ENCODE peak calls at places on chromosomes 12 and 14, in ten cellular contexts. One of them, this sample, is unnamed.

GRCh38 chr12:93279849-93280412 is 97.8 kb upstream of the NUDT4 start:
- DNase-seq in prostate gland: no peak
- DNase-seq in tibial nerve: no peak
- DNase-seq in endothelial cell of umbilical vein: peak
- DNase-seq in uterus: no peak
- DNase-seq in stomach: no peak
- DNase-seq in heart left ventricle: no peak
- DNase-seq in ovary: no peak
- DNase-seq in Peyer's patch: no peak
- DNase-seq in IMR-90: peak
- DNase-seq in this sample: no peak

GRCh38 chr14:103581954-103582703 is 19.4 kb downstream of the COA8 start:
- DNase-seq in endothelial cell of umbilical vein: no peak
- DNase-seq in stomach: no peak
- DNase-seq in uterus: no peak
- DNase-seq in ovary: no peak
- DNase-seq in tibial nerve: no peak
- DNase-seq in heart left ventricle: no peak
- DNase-seq in prostate gland: peak
- DNase-seq in Peyer's patch: no peak
- DNase-seq in IMR-90: no peak
- DNase-seq in this sample: peak

GRCh38 chr14:35878272-35879140 is 52.4 kb downstream of the BRMS1L start:
- DNase-seq in stomach: peak
- DNase-seq in tibial nerve: peak
- DNase-seq in uterus: peak
- DNase-seq in IMR-90: peak
- DNase-seq in heart left ventricle: peak
- DNase-seq in prostate gland: no peak
- DNase-seq in endothelial cell of umbilical vein: peak
- DNase-seq in Peyer's patch: peak
- DNase-seq in ovary: peak
- DNase-seq in this sample: no peak

GRCh38 chr12:5567021-5567744 is 135.3 kb downstream of the NTF3 start:
- DNase-seq in ovary: peak
- DNase-seq in Peyer's patch: no peak
- DNase-seq in prostate gland: no peak
- DNase-seq in heart left ventricle: peak
- DNase-seq in uterus: no peak
- DNase-seq in tibial nerve: no peak
- DNase-seq in IMR-90: peak
- DNase-seq in endothelial cell of umbilical vein: no peak
- DNase-seq in stomach: no peak
- DNase-seq in this sample: no peak

GRCh38 chr14:46663382-46663781 is 11.8 kb upstream of the RPL10L start:
- DNase-seq in IMR-90: no peak
- DNase-seq in uterus: no peak
- DNase-seq in stomach: no peak
- DNase-seq in tibial nerve: no peak
- DNase-seq in heart left ventricle: no peak
- DNase-seq in endothelial cell of umbilical vein: no peak
- DNase-seq in Peyer's patch: no peak
- DNase-seq in prostate gland: no peak
- DNase-seq in ovary: no peak
- DNase-seq in this sample: no peak

GRCh38 chr12:114902665-114903393 is 218.9 kb upstream of the TBX3 start:
- DNase-seq in prostate gland: no peak
- DNase-seq in tibial nerve: no peak
- DNase-seq in heart left ventricle: no peak
- DNase-seq in uterus: no peak
- DNase-seq in stomach: no peak
- DNase-seq in Peyer's patch: no peak
- DNase-seq in endothelial cell of umbilical vein: no peak
- DNase-seq in ovary: no peak
- DNase-seq in IMR-90: peak
- DNase-seq in this sample: no peak

GRCh38 chr12:89075890-89076591 is 276.3 kb downstream of the DUSP6 start:
- DNase-seq in tibial nerve: no peak
- DNase-seq in prostate gland: no peak
- DNase-seq in ovary: no peak
- DNase-seq in uterus: no peak
- DNase-seq in Peyer's patch: no peak
- DNase-seq in heart left ventricle: no peak
- DNase-seq in endothelial cell of umbilical vein: no peak
- DNase-seq in stomach: no peak
- DNase-seq in IMR-90: peak
- DNase-seq in this sample: no peak

GRCh38 chr14:22131749-22132476 is 457.1 kb downstream of the DAD1 start:
- DNase-seq in Peyer's patch: peak
- DNase-seq in tibial nerve: no peak
- DNase-seq in stomach: no peak
- DNase-seq in IMR-90: peak
- DNase-seq in heart left ventricle: no peak
- DNase-seq in prostate gland: no peak
- DNase-seq in endothelial cell of umbilical vein: no peak
- DNase-seq in ovary: no peak
- DNase-seq in uterus: no peak
- DNase-seq in this sample: no peak

GRCh38 chr12:56258068-56258819 is at the start of gene ANKRD52:
- DNase-seq in stomach: peak
- DNase-seq in endothelial cell of umbilical vein: peak
- DNase-seq in prostate gland: peak
- DNase-seq in ovary: peak
- DNase-seq in heart left ventricle: peak
- DNase-seq in IMR-90: peak
- DNase-seq in tibial nerve: peak
- DNase-seq in uterus: peak
- DNase-seq in Peyer's patch: peak
- DNase-seq in this sample: peak

GRCh38 chr12:101670007-101670671 is 27.3 kb upstream of the CHPT1 start:
- DNase-seq in tibial nerve: peak
- DNase-seq in endothelial cell of umbilical vein: peak
- DNase-seq in uterus: peak
- DNase-seq in Peyer's patch: peak
- DNase-seq in IMR-90: peak
- DNase-seq in heart left ventricle: no peak
- DNase-seq in stomach: no peak
- DNase-seq in ovary: no peak
- DNase-seq in prostate gland: no peak
- DNase-seq in this sample: no peak

GRCh38 chr12:118900954-118901353 is 80.4 kb upstream of the SRRM4 start:
- DNase-seq in endothelial cell of umbilical vein: no peak
- DNase-seq in uterus: no peak
- DNase-seq in Peyer's patch: no peak
- DNase-seq in heart left ventricle: no peak
- DNase-seq in ovary: no peak
- DNase-seq in prostate gland: no peak
- DNase-seq in stomach: no peak
- DNase-seq in tibial nerve: no peak
- DNase-seq in IMR-90: no peak
- DNase-seq in this sample: no peak

GRCh38 chr14:99601301-99601945 is 2.6 kb downstream of the CCDC85C start:
- DNase-seq in endothelial cell of umbilical vein: no peak
- DNase-seq in heart left ventricle: no peak
- DNase-seq in ovary: no peak
- DNase-seq in uterus: no peak
- DNase-seq in Peyer's patch: peak
- DNase-seq in tibial nerve: no peak
- DNase-seq in stomach: no peak
- DNase-seq in IMR-90: peak
- DNase-seq in prostate gland: no peak
- DNase-seq in this sample: no peak

GRCh38 chr14:58752782-58753181 is 115.0 kb downstream of the DACT1 start:
- DNase-seq in ovary: peak
- DNase-seq in prostate gland: peak
- DNase-seq in heart left ventricle: peak
- DNase-seq in endothelial cell of umbilical vein: peak
- DNase-seq in stomach: peak
- DNase-seq in IMR-90: no peak
- DNase-seq in tibial nerve: peak
- DNase-seq in uterus: peak
- DNase-seq in Peyer's patch: peak
- DNase-seq in this sample: peak

GRCh38 chr14:64201296-64201695 is 92.9 kb downstream of the ESR2 start:
- DNase-seq in Peyer's patch: no peak
- DNase-seq in endothelial cell of umbilical vein: no peak
- DNase-seq in uterus: no peak
- DNase-seq in tibial nerve: no peak
- DNase-seq in heart left ventricle: no peak
- DNase-seq in ovary: no peak
- DNase-seq in stomach: peak
- DNase-seq in IMR-90: no peak
- DNase-seq in prostate gland: no peak
- DNase-seq in this sample: no peak

GRCh38 chr14:94615254-94615653 is 3.1 kb downstream of the SERPINA3 start:
- DNase-seq in ovary: no peak
- DNase-seq in IMR-90: no peak
- DNase-seq in uterus: no peak
- DNase-seq in prostate gland: no peak
- DNase-seq in tibial nerve: no peak
- DNase-seq in heart left ventricle: no peak
- DNase-seq in stomach: no peak
- DNase-seq in Peyer's patch: no peak
- DNase-seq in endothelial cell of umbilical vein: no peak
- DNase-seq in this sample: no peak

GRCh38 chr14:94617988-94618822 is 6.0 kb downstream of the SERPINA3 start:
- DNase-seq in heart left ventricle: no peak
- DNase-seq in uterus: no peak
- DNase-seq in ovary: no peak
- DNase-seq in stomach: no peak
- DNase-seq in tibial nerve: no peak
- DNase-seq in Peyer's patch: no peak
- DNase-seq in endothelial cell of umbilical vein: no peak
- DNase-seq in IMR-90: no peak
- DNase-seq in prostate gland: no peak
- DNase-seq in this sample: no peak

GRCh38 chr14:94619297-94619696 is 7.1 kb downstream of the SERPINA3 start:
- DNase-seq in tibial nerve: no peak
- DNase-seq in Peyer's patch: no peak
- DNase-seq in uterus: no peak
- DNase-seq in endothelial cell of umbilical vein: no peak
- DNase-seq in heart left ventricle: no peak
- DNase-seq in stomach: no peak
- DNase-seq in IMR-90: no peak
- DNase-seq in prostate gland: no peak
- DNase-seq in ovary: no peak
- DNase-seq in this sample: peak

GRCh38 chr14:94615823-94616570 is 3.8 kb downstream of the SERPINA3 start:
- DNase-seq in tibial nerve: no peak
- DNase-seq in IMR-90: no peak
- DNase-seq in endothelial cell of umbilical vein: no peak
- DNase-seq in heart left ventricle: no peak
- DNase-seq in prostate gland: no peak
- DNase-seq in Peyer's patch: no peak
- DNase-seq in stomach: no peak
- DNase-seq in uterus: no peak
- DNase-seq in ovary: no peak
- DNase-seq in this sample: no peak

GRCh38 chr14:94617366-94617941 is 5.3 kb downstream of the SERPINA3 start:
- DNase-seq in uterus: no peak
- DNase-seq in Peyer's patch: no peak
- DNase-seq in stomach: no peak
- DNase-seq in heart left ventricle: no peak
- DNase-seq in prostate gland: no peak
- DNase-seq in tibial nerve: no peak
- DNase-seq in endothelial cell of umbilical vein: no peak
- DNase-seq in IMR-90: no peak
- DNase-seq in ovary: no peak
- DNase-seq in this sample: peak
- TF ChIP-seq POLR2A in uterus: no peak
- TF ChIP-seq POLR2A in Peyer's patch: no peak
- TF ChIP-seq POLR2A in stomach: no peak
- TF ChIP-seq POLR2A in heart left ventricle: no peak
- TF ChIP-seq POLR2A in prostate gland: no peak
- TF ChIP-seq POLR2A in tibial nerve: no peak
- TF ChIP-seq POLR2A in endothelial cell of umbilical vein: no peak
- TF ChIP-seq POLR2A in IMR-90: no peak
- TF ChIP-seq POLR2A in ovary: no peak
- TF ChIP-seq POLR2A in this sample: no peak

GRCh38 chr12:12399161-12399560 is 42.3 kb downstream of the BORCS5 start:
- DNase-seq in endothelial cell of umbilical vein: no peak
- DNase-seq in prostate gland: no peak
- DNase-seq in uterus: no peak
- DNase-seq in Peyer's patch: no peak
- DNase-seq in heart left ventricle: no peak
- DNase-seq in ovary: no peak
- DNase-seq in IMR-90: no peak
- DNase-seq in tibial nerve: no peak
- DNase-seq in stomach: no peak
- DNase-seq in this sample: no peak
- H3K4me3 ChIP-seq in endothelial cell of umbilical vein: no peak
- H3K4me3 ChIP-seq in prostate gland: no peak
- H3K4me3 ChIP-seq in uterus: no peak
- H3K4me3 ChIP-seq in Peyer's patch: no peak
- H3K4me3 ChIP-seq in heart left ventricle: no peak
- H3K4me3 ChIP-seq in ovary: no peak
- H3K4me3 ChIP-seq in IMR-90: no peak
- H3K4me3 ChIP-seq in tibial nerve: no peak
- H3K4me3 ChIP-seq in stomach: no peak
- H3K4me3 ChIP-seq in this sample: no peak

GRCh38 chr12:121325922-121326396 is 26.3 kb downstream of the ANAPC5 start:
- DNase-seq in tibial nerve: no peak
- DNase-seq in uterus: no peak
- DNase-seq in Peyer's patch: no peak
- DNase-seq in heart left ventricle: no peak
- DNase-seq in stomach: no peak
- DNase-seq in prostate gland: no peak
- DNase-seq in endothelial cell of umbilical vein: peak
- DNase-seq in IMR-90: no peak
- DNase-seq in ovary: no peak
- DNase-seq in this sample: no peak
- TF ChIP-seq CTCF in tibial nerve: no peak
- TF ChIP-seq CTCF in uterus: no peak
- TF ChIP-seq CTCF in Peyer's patch: no peak
- TF ChIP-seq CTCF in heart left ventricle: no peak
- TF ChIP-seq CTCF in stomach: no peak
- TF ChIP-seq CTCF in prostate gland: no peak
- TF ChIP-seq CTCF in endothelial cell of umbilical vein: no peak
- TF ChIP-seq CTCF in IMR-90: no peak
- TF ChIP-seq CTCF in ovary: no peak
- TF ChIP-seq CTCF in this sample: no peak

DNA sequence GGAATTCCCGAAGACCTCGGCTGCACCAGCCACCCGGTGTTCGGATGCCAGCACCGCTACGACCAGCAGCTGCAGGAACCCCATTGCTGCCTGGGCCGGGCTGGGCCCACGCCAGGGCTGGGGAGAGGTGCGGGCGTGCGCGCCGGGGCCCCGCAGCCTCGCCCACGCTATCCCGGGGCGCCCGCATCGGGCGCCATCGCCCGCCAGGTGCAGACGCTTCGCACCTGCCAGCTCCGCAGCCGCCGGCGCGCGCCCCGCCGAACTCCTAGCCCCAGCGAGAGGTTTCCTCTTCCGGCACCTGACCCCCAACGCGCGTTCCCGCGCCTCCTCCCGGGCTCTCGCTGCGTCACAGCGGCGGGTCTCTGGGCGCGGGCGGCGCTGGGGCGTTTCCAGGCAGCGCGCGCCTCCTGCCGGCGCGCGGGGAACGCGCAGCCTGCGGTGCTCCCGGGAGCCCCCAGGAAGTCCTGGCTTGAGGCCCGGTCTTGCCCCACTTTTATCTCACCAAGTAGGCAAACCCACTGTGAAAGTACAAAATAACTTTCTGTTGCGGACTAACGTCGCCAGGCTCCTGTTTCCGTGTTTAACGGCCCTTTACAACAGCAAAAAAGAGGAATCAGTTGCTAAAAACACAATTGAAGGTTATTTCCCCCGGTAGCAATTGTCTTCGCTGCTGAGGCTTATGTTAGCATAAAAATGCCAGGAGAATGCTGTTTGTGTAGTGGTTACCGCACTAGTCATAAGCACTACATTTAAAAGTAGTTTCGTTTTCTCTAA is at the start of gene TM7SF3:
- DNase-seq in ovary: peak
- DNase-seq in prostate gland: peak
- DNase-seq in Peyer's patch: peak
- DNase-seq in heart left ventricle: peak
- DNase-seq in IMR-90: peak
- DNase-seq in stomach: peak
- DNase-seq in tibial nerve: peak
- DNase-seq in uterus: peak
- DNase-seq in endothelial cell of umbilical vein: peak
- DNase-seq in this sample: peak
- TF ChIP-seq POLR2A in ovary: peak
- TF ChIP-seq POLR2A in prostate gland: peak
- TF ChIP-seq POLR2A in Peyer's patch: peak
- TF ChIP-seq POLR2A in heart left ventricle: no peak
- TF ChIP-seq POLR2A in IMR-90: no peak
- TF ChIP-seq POLR2A in stomach: no peak
- TF ChIP-seq POLR2A in tibial nerve: peak
- TF ChIP-seq POLR2A in uterus: peak
- TF ChIP-seq POLR2A in endothelial cell of umbilical vein: peak
- TF ChIP-seq POLR2A in this sample: no peak